ENCODE peak calls at places on chromosomes 7 and 10, in seven cellular contexts. E is HepG2, M is neuronal stem cell, V is GM12878, B is IMR-90, G is H9, R is MM.1S. J is an unnamed sample. For H3K9me3, the result is how much of the 10 kb centered on the place peaks cover.

GRCh38 chr7:47143344-47143743 is 438.6 kb downstream of the TNS3 start:
- DNase-seq in G (no peak), E (no peak), B (peak), M (no peak), R (no peak), V (no peak), J (no peak)

GRCh38 chr7:155449880-155450557 is 7.9 kb upstream of the EN2 start:
- DNase-seq in B (no peak), R (no peak), E (no peak), M (no peak), V (no peak), G (no peak), J (peak)

GRCh38 chr7:95688931-95689453 is 83.4 kb upstream of the DYNC1I1 start:
- DNase-seq in M (no peak), B (peak), R (no peak), G (no peak), E (no peak), V (no peak), J (no peak)

GRCh38 chr10:60722623-60723022 is 55.7 kb upstream of the CDK1 start:
- DNase-seq in B (no peak), E (no peak), R (no peak), V (no peak), M (no peak), G (no peak), J (no peak)

GRCh38 chr10:68461032-68461431 is 10.7 kb downstream of the DNA2 start:
- DNase-seq in M (no peak), R (no peak), E (no peak), V (no peak), B (no peak), G (no peak), J (no peak)

GRCh38 chr7:3154881-3155494 is 111.3 kb upstream of the CARD11 start:
- DNase-seq in R (peak), M (peak), V (peak), G (no peak), B (peak), E (peak), J (no peak)

GRCh38 chr10:92407305-92408016 is 116.5 kb downstream of the MARCHF5 start:
- DNase-seq in V (no peak), B (no peak), E (no peak), G (no peak), M (no peak), R (no peak), J (no peak)

GRCh38 chr10:104349623-104350142 is 4.0 kb upstream of the CFAP58 start:
- DNase-seq in V (peak), M (no peak), R (peak), E (peak), G (no peak), B (peak), J (no peak)

GRCh38 chr7:2720024-2720423 is 32.0 kb downstream of the AMZ1 start:
- DNase-seq in B (no peak), V (no peak), M (no peak), E (no peak), G (no peak), R (no peak), J (no peak)

GRCh38 chr10:129741978-129742741 is 221.9 kb downstream of the EBF3 start:
- DNase-seq in B (no peak), G (peak), V (no peak), E (no peak), R (no peak), M (no peak), J (peak)

GRCh38 chr7:117122536-117122935 is 169.2 kb downstream of the ST7 start:
- DNase-seq in G (no peak), R (no peak), M (no peak), E (no peak), B (no peak), V (no peak), J (no peak)

GRCh38 chr7:130893441-130893894 is 159.5 kb upstream of the KLF14 start:
- DNase-seq in R (no peak), B (peak), V (no peak), G (no peak), E (peak), M (no peak), J (no peak)

GRCh38 chr7:57867884-57868701 is 418.1 kb downstream of the ZNF716 start:
- DNase-seq in M (no peak), R (no peak), E (no peak), G (no peak), B (no peak), V (no peak), J (peak)

GRCh38 chr7:119010635-119011034 is 786.1 kb downstream of the ANKRD7 start:
- DNase-seq in G (no peak), V (no peak), B (no peak), E (no peak), M (no peak), R (no peak), J (no peak)

GRCh38 chr10:116195039-116195438 is 78.0 kb downstream of the GFRA1 start:
- DNase-seq in E (no peak), R (no peak), M (no peak), B (no peak), V (no peak), G (no peak), J (no peak)

GRCh38 chr7:47470567-47471357 is 111.1 kb downstream of the TNS3 start:
- DNase-seq in M (no peak), E (peak), B (no peak), R (no peak), V (no peak), G (peak), J (no peak)

GRCh38 chr10:71964669-71965515 is 697 bp downstream of the CHST3 start:
- DNase-seq in R (no peak), V (no peak), G (peak), B (peak), M (no peak), E (no peak), J (peak)

GRCh38 chr10:110789604-110790428 is 81.9 kb upstream of the PDCD4 start:
- DNase-seq in B (no peak), G (no peak), V (no peak), E (no peak), R (no peak), M (no peak), J (no peak)

GRCh38 chr10:61998937-61999336 is 97.4 kb downstream of the ARID5B start:
- DNase-seq in G (no peak), R (no peak), M (no peak), V (no peak), B (no peak), E (no peak), J (no peak)

GRCh38 chr10:54909165-54909564 is 108.1 kb upstream of the PCDH15 start:
- DNase-seq in V (no peak), R (no peak), G (no peak), M (no peak), E (no peak), B (no peak), J (peak)

GRCh38 chr10:75408911-75409885 is 7.6 kb upstream of the ZNF503 start:
- DNase-seq in R (peak), G (peak), E (no peak), B (no peak), V (no peak), M (no peak), J (peak)

GRCh38 chr10:13503745-13504463 is 24.9 kb downstream of the BEND7 start:
- DNase-seq in V (no peak), R (no peak), M (no peak), G (no peak), B (peak), E (no peak), J (no peak)

GRCh38 chr7:117827861-117828260 is 45.4 kb downstream of the CTTNBP2 start:
- DNase-seq in R (no peak), E (no peak), V (no peak), G (no peak), B (peak), M (no peak), J (no peak)

GRCh38 chr7:39894904-39895303 is 55.2 kb upstream of the CDK13 start:
- DNase-seq in B (peak), R (no peak), M (no peak), E (no peak), G (no peak), V (no peak), J (no peak)

GRCh38 chr7:23873306-23873705 is 163.3 kb downstream of the STK31 start:
- DNase-seq in E (no peak), R (no peak), M (no peak), G (no peak), V (no peak), B (no peak), J (no peak)

GRCh38 chr10:86294346-86295265 is 72.0 kb downstream of the GRID1 start:
- DNase-seq in R (no peak), E (no peak), M (no peak), B (no peak), G (peak), V (no peak), J (no peak)

GRCh38 chr10:13977861-13978843 is 352.6 kb downstream of the FRMD4A start:
- DNase-seq in M (no peak), E (no peak), V (no peak), R (no peak), G (no peak), B (peak), J (no peak)

GRCh38 chr7:47424523-47424922 is 157.4 kb downstream of the TNS3 start:
- DNase-seq in G (no peak), E (no peak), R (no peak), B (no peak), V (no peak), M (no peak), J (no peak)

GRCh38 chr7:522071-522937 is 2.7 kb upstream of the PDGFA start:
- DNase-seq in G (no peak), M (no peak), B (peak), E (no peak), V (peak), R (no peak), J (peak)

GRCh38 chr10:90751107-90751997 is 106.5 kb downstream of the HTR7 start:
- DNase-seq in V (peak), G (peak), B (peak), M (peak), E (peak), R (peak), J (no peak)

GRCh38 chr7:46494441-46494840 is 573.4 kb upstream of the IGFBP3 start:
- DNase-seq in R (no peak), V (no peak), E (no peak), G (no peak), M (no peak), B (peak), J (no peak)

GRCh38 chr7:6227294-6227846 is 45.1 kb downstream of the CYTH3 start:
- DNase-seq in G (no peak), B (peak), E (no peak), R (no peak), M (no peak), V (no peak), J (no peak)

GRCh38 chr7:87325576-87326370 is 19.7 kb upstream of the CROT start:
- DNase-seq in V (no peak), M (no peak), E (no peak), B (no peak), R (no peak), G (no peak), J (no peak)

GRCh38 chr7:87330942-87331341 is 14.5 kb upstream of the CROT start:
- DNase-seq in R (no peak), B (no peak), G (no peak), M (no peak), E (no peak), V (no peak), J (no peak)

GRCh38 chr7:87331687-87332256 is 13.7 kb upstream of the CROT start:
- DNase-seq in E (no peak), R (no peak), G (no peak), V (no peak), M (no peak), B (no peak), J (no peak)

GRCh38 chr7:87330316-87330715 is 15.1 kb upstream of the CROT start:
- DNase-seq in M (no peak), G (no peak), V (no peak), B (no peak), R (no peak), E (no peak), J (no peak)

GRCh38 chr7:87328281-87328680 is 17.2 kb upstream of the CROT start:
- DNase-seq in G (no peak), B (peak), V (no peak), R (no peak), E (no peak), M (no peak), J (no peak)
- H3K9me3 ChIP-seq in G (under half), B (under half), V (under half), R (under half), E (half or more), M (under half), J (under half)

GRCh38 chr7:77242068-77242467 is 42.4 kb upstream of the FGL2 start:
- DNase-seq in V (no peak), G (no peak), R (no peak), B (no peak), M (no peak), E (no peak), J (no peak)
- H3K9ac ChIP-seq in V (no peak), G (no peak), R (no peak), B (no peak), M (no peak), E (no peak), J (no peak)

DNA sequence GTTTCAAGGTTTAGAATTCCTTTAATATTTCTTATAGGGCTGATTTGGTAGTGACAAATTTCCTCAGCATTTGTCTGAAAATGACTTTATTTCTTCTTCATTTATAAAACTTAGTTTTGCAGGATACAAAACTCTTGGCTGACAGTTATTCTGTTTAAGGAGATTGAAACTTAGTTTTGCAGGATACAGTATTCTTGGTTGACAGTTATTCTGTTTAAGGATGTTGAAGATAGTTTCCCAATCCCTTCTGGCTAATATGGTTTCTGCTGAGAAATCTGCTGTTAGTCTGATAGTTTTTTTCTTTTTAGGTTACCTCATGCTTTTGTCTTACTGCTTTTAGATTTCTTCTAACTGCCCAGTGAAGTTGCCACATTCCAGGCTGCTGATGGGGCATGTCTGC is 186.8 kb downstream of the ITGB1 start:
- DNase-seq in V (no peak), E (no peak), B (no peak), G (no peak), M (no peak), R (no peak), J (no peak)
- H3K9me3 ChIP-seq in V (under half), E (under half), B (under half), G (under half), M (under half), R (under half), J (under half)

GRCh38 chr10:132411561-132412253 is 14.7 kb downstream of the PWWP2B start:
- DNase-seq in V (no peak), G (no peak), B (peak), E (no peak), M (no peak), R (no peak), J (peak)

GRCh38 chr10:132415255-132415654 is 18.3 kb downstream of the PWWP2B start:
- DNase-seq in M (no peak), B (no peak), R (no peak), V (no peak), E (no peak), G (no peak), J (peak)

GRCh38 chr10:132412316-132413192 is 15.6 kb downstream of the PWWP2B start:
- DNase-seq in B (no peak), E (no peak), V (no peak), M (no peak), G (no peak), R (no peak), J (peak)

GRCh38 chr10:132414402-132415016 is 17.5 kb downstream of the PWWP2B start:
- DNase-seq in B (no peak), E (no peak), R (no peak), M (no peak), V (no peak), G (no peak), J (peak)

DNA sequence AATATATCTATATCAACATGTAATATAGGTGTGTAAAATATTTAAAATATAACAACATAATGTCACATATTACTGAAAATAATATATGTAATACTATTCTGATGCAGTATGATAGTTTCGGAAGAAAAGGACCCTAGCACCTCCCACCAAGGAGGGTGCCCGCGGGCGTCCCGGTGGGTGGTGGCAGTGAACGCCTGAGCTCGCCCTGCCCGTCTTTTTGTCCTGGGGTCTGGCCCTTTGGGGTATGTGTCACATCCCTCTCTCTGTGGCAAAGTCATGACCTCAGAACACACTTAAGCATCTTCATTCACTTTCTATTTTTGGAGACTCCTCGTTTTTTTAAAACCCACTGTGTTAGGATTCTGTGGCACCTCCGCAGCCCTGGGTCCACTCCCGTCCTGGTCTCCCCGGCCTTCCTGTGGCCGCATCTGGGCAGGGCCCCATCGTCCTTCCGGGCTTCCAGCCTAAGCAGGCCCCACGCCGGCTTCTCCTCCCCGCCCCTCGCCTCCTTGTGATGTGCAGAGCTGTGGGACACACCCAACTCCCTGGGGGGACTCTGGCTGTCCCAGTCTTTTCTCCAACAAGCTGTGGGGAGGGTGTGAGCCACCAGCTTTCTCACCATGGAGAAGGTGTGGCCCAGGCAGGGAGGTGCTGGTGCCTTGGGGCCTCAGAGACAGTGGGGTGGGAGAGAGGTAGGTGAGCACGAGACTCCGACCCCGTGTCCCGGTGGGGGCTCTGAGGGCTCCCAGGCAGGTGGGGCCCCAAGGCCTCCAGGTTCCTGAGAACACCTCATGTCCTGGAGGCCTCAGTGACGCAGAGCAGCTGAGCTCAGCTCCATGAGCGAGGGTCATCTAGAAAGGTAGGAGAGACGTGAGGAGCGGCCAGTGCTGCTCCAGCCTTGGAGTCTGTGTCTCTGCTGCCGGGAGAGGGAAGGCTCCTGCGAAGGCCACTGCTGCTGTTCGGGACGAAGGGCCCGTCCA is 16.5 kb downstream of the PWWP2B start:
- DNase-seq in G (no peak), M (no peak), E (no peak), B (no peak), V (no peak), R (no peak), J (peak)
- H3K9ac ChIP-seq in G (no peak), M (no peak), E (no peak), B (no peak), V (no peak), R (no peak), J (peak)